ENCODE peak calls at places on chromosomes 11 and 22, in seven cellular contexts. R is coronary artery, I is A549, D is upper lobe of right lung, Z is colonic mucosa, G is PC-3, S is HCT116. A is an unnamed sample.

GRCh38 chr22:28346308-28346707 is 333.3 kb downstream of the TTC28 start:
- DNase-seq in R (no peak), I (no peak), D (no peak), Z (no peak), G (no peak), S (no peak), A (no peak)

GRCh38 chr11:78453140-78453935 is 35.7 kb upstream of the GAB2 start:
- DNase-seq in R (no peak), I (no peak), D (no peak), Z (no peak), G (no peak), S (no peak), A (no peak)

GRCh38 chr11:124839051-124839971 is 25.9 kb upstream of the ROBO3 start:
- DNase-seq in R (peak), I (no peak), D (no peak), Z (no peak), G (no peak), S (no peak), A (no peak)

GRCh38 chr11:34029176-34029575 is 22.4 kb upstream of the CAPRIN1 start:
- DNase-seq in R (no peak), I (no peak), D (no peak), Z (peak), G (no peak), S (no peak), A (peak)

GRCh38 chr11:15970506-15971214 is 385.7 kb downstream of the SOX6 start:
- DNase-seq in R (no peak), I (no peak), D (no peak), Z (no peak), G (no peak), S (no peak), A (no peak)

GRCh38 chr11:116852261-116853125 is 15.1 kb upstream of the APOA1 start:
- DNase-seq in R (peak), I (no peak), D (no peak), Z (peak), G (peak), S (no peak), A (no peak)

GRCh38 chr22:49450521-49450920 is 377.2 kb downstream of the BRD1 start:
- DNase-seq in R (no peak), I (no peak), D (no peak), Z (no peak), G (no peak), S (no peak), A (no peak)

GRCh38 chr11:57791321-57792059 is 29.9 kb downstream of the CTNND1 start:
- DNase-seq in R (no peak), I (no peak), D (no peak), Z (no peak), G (no peak), S (no peak), A (no peak)

GRCh38 chr11:125892994-125893393 is 5.5 kb downstream of the HYLS1 start:
- DNase-seq in R (no peak), I (no peak), D (no peak), Z (no peak), G (peak), S (no peak), A (no peak)

GRCh38 chr22:41966607-41967240 is 2.5 kb upstream of the SEPTIN3 start:
- DNase-seq in R (no peak), I (peak), D (no peak), Z (peak), G (peak), S (peak), A (no peak)

GRCh38 chr22:22386602-22387385 is 121.7 kb downstream of the ZNF280B start:
- DNase-seq in R (no peak), I (no peak), D (no peak), Z (no peak), G (no peak), S (no peak), A (no peak)

GRCh38 chr11:61467609-61468401 is 37.9 kb downstream of the SDHAF2 start:
- DNase-seq in R (no peak), I (no peak), D (no peak), Z (no peak), G (no peak), S (no peak), A (no peak)
- H3K27ac ChIP-seq in R (no peak), I (no peak), D (no peak), Z (no peak), G (no peak), S (no peak), A (no peak)

DNA sequence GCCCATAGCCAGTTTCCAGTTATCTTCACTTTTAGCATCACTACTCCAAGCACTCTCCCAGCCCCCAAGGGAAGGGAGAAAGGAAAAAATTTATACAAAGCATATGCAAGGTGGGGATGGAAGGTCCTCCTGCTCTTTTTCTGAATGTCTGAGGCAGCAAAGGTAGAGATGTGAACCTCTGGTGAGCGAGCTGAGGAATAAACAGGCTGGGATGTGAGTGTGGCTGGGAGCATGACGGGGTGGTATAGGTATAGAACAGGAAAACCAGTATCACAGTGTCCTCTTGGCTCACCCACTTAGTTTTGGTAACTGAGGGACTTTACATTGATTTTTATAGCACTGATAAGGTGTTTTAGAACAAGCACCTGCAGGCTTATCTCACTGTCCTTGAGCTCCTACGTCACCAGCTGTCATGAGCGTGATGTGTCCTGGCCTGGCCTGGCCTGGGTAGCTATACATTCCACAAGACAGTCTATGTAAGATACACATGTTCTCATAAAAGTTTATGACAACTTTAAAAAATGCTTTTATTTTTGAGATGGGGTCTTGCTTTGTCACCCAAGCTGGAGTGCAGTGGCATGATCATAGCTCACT is 10.3 kb upstream of the POLD3 start:
- DNase-seq in R (peak), I (no peak), D (no peak), Z (peak), G (no peak), S (no peak), A (no peak)
- H3K27ac ChIP-seq in R (no peak), I (no peak), D (peak), Z (peak), G (no peak), S (no peak), A (no peak)

DNA sequence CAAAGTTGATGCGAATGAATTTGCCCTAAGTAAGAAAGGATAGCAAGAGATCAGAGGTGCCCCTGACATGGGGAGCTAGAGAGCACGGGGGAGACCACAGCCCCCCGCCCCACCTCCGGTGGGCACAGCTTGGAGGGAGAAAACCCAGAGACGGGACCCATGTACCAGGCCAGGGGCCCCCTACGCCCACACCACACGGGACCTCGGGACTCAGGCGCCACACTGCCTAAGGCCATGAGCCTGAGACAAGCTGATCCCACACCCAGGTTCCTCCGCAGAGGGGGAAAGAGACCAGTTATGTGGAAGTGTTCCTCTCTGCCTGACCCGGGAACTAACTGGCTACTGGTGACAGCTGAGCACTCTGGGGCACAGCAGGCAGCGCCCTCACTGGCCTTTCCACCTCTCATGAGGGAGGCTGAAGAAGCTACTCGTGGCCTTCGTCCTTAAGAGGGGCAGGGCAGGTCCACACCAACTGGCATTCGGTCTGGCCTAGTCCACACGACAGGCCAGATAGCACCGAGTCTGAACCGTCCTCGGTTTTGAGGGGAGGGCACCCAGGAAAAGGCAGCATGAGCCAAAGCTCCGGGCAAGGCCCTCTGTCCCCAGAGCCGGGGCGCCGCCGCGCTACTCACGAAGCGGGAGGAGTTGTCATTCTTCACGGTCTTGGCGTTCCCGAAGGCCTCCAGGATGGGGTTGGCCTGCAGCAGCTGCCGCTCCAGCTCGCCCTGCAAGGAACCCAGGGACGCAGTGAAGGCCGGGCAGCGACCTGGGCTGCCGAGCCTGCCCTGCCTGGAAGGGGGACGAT is 65.8 kb downstream of the MYH9 start:
- DNase-seq in R (no peak), I (no peak), D (no peak), Z (no peak), G (no peak), S (no peak), A (no peak)
- H3K27ac ChIP-seq in R (peak), I (peak), D (peak), Z (peak), G (no peak), S (no peak), A (no peak)

GRCh38 chr11:62577046-62577708 is 3.5 kb upstream of the EEF1G start:
- DNase-seq in R (no peak), I (no peak), D (no peak), Z (no peak), G (no peak), S (no peak), A (no peak)
- H3K27ac ChIP-seq in R (peak), I (no peak), D (peak), Z (peak), G (no peak), S (no peak), A (no peak)

GRCh38 chr22:24976442-24977218 is 24.1 kb downstream of the KIAA1671 start:
- DNase-seq in R (no peak), I (no peak), D (no peak), Z (no peak), G (no peak), S (no peak), A (no peak)

GRCh38 chr22:24975125-24975640 is 22.7 kb downstream of the KIAA1671 start:
- DNase-seq in R (no peak), I (no peak), D (no peak), Z (no peak), G (no peak), S (no peak), A (no peak)

GRCh38 chr22:24973867-24974266 is 21.4 kb downstream of the KIAA1671 start:
- DNase-seq in R (no peak), I (no peak), D (no peak), Z (peak), G (no peak), S (no peak), A (no peak)

GRCh38 chr22:24977370-24978230 is 25.1 kb downstream of the KIAA1671 start:
- DNase-seq in R (peak), I (no peak), D (no peak), Z (peak), G (no peak), S (no peak), A (no peak)

GRCh38 chr22:24975813-24976341 is 23.4 kb downstream of the KIAA1671 start:
- DNase-seq in R (peak), I (no peak), D (no peak), Z (no peak), G (no peak), S (no peak), A (no peak)
- H3K27ac ChIP-seq in R (peak), I (peak), D (peak), Z (peak), G (no peak), S (no peak), A (no peak)

GRCh38 chr11:67429722-67430121 is 1.4 kb downstream of the RPS6KB2 start:
- DNase-seq in R (no peak), I (no peak), D (no peak), Z (no peak), G (no peak), S (no peak), A (no peak)
- H3K27ac ChIP-seq in R (no peak), I (no peak), D (no peak), Z (no peak), G (no peak), S (peak), A (no peak)

DNA sequence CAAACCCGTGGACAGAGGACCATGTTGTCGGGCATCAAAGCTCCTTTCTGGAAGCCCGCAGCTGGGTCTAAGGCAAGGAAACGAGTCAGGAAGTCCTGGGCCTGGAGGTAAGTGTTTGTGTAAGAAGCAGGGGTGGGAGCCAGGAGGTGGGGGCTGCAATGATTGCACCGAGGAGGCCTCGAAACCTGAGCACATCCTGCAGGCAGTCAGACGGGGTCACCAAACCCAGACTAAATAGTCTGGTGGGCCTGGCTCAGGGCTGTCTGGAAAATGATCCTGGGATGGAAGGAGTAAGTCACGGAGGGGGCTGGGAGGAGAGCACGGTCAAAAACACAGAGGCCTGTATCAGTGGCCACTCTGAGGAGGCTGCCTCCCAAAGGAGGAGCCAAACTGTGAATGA is 539.2 kb downstream of the MN1 start:
- DNase-seq in R (no peak), I (no peak), D (no peak), Z (no peak), G (no peak), S (no peak), A (no peak)
- H3K27ac ChIP-seq in R (no peak), I (peak), D (no peak), Z (no peak), G (no peak), S (no peak), A (no peak)

GRCh38 chr11:65572356-65573043 is at the start of gene FAM89B:
- DNase-seq in R (peak), I (peak), D (peak), Z (peak), G (peak), S (no peak), A (peak)

GRCh38 chr11:65569973-65570918 is at the start of gene ZNRD2:
- DNase-seq in R (peak), I (peak), D (peak), Z (peak), G (peak), S (peak), A (peak)

GRCh38 chr11:65571940-65572339 is 398 bp upstream of the FAM89B start:
- DNase-seq in R (no peak), I (peak), D (no peak), Z (no peak), G (peak), S (no peak), A (peak)

GRCh38 chr11:65569164-65569972 is 909 bp upstream of the ZNRD2 start:
- DNase-seq in R (peak), I (no peak), D (no peak), Z (no peak), G (no peak), S (no peak), A (peak)

GRCh38 chr11:65571420-65571819 is 918 bp upstream of the FAM89B start:
- DNase-seq in R (no peak), I (no peak), D (no peak), Z (no peak), G (no peak), S (no peak), A (no peak)
- H3K27ac ChIP-seq in R (peak), I (peak), D (peak), Z (peak), G (no peak), S (peak), A (no peak)

GRCh38 chr11:114168086-114168448 is 108.6 kb downstream of the ZBTB16 start:
- DNase-seq in R (no peak), I (no peak), D (no peak), Z (no peak), G (no peak), S (no peak), A (no peak)

GRCh38 chr11:114165326-114166230 is 106.1 kb downstream of the ZBTB16 start:
- DNase-seq in R (no peak), I (no peak), D (no peak), Z (no peak), G (no peak), S (no peak), A (no peak)

GRCh38 chr11:114167355-114168085 is 108.0 kb downstream of the ZBTB16 start:
- DNase-seq in R (no peak), I (no peak), D (no peak), Z (no peak), G (no peak), S (no peak), A (no peak)

GRCh38 chr11:114166389-114166788 is 106.9 kb downstream of the ZBTB16 start:
- DNase-seq in R (no peak), I (no peak), D (no peak), Z (no peak), G (no peak), S (no peak), A (no peak)

GRCh38 chr11:114166897-114167323 is 107.4 kb downstream of the ZBTB16 start:
- DNase-seq in R (no peak), I (no peak), D (no peak), Z (no peak), G (peak), S (no peak), A (peak)
- H3K27ac ChIP-seq in R (peak), I (no peak), D (peak), Z (peak), G (no peak), S (no peak), A (no peak)

DNA sequence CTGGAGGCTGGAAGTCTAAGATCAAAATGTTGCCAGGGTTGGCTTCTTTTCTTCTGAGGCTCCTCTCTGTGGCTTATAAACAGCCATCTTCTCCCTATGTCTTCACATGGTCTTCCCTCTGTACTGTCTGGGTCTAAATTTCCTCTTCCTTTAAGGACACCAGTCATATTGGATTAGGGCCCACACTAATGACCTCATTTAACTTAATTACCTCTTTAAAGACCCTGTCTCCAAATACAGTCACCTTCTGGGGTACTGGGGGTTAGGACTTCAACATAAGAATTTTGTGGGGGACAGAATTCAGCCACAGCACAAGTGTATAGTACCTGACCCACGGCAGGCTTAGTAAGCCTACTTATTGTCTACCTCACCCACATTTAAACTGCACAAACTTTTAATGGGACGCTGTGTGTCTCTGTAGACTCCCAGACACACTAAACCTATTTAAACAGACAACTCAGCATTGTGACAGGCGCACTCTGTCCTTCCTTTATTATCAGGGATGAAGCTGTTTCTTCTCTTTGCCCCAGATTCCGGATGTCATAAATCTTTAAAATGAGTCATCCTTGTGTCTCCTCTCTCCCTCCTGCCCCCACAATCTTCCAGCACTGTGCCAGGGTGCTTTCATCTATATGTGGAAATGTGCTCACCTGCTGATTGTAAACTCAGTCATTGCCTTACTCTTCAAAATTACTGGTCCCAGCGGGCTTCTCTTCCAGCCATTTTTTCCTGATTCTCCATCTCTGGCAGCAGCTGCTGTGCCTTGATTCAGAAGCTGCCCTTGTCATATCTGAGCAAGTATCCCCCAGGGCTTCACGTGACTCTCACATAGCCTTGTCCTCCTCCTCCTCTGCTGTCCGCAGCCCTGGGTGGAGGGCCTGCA is 5.4 kb upstream of the MAPK8IP1 start:
- DNase-seq in R (no peak), I (peak), D (no peak), Z (no peak), G (peak), S (no peak), A (no peak)
- H3K27ac ChIP-seq in R (no peak), I (peak), D (no peak), Z (no peak), G (peak), S (peak), A (no peak)